ENCODE peak calls at places on chromosomes 1 and 21, in five cellular contexts. E is nephron progenitor cell, B is colonic mucosa, W is fibroblast of lung, O is endothelial cell. D is an unnamed sample.
A peak's percentile ranks its signal among the peaks of the same experiment; 100 is the strongest.

GRCh38 chr1:238592586-238592985 is 701.9 kb upstream of the ZP4 start:
- DNase-seq in E (peak; percentile 1), B (no peak), W (no peak), O (no peak), D (no peak)

GRCh38 chr1:33985166-33985565 is 121.3 kb downstream of the HMGB4 start:
- DNase-seq in E (no peak), B (no peak), W (no peak), O (no peak), D (no peak)

GRCh38 chr1:23800396-23801337 is at the start of gene GALE:
- DNase-seq in E (peak; percentile 93), B (peak; percentile 99), W (peak; percentile 94), O (peak; percentile 88), D (peak; percentile 90)

GRCh38 chr21:33127154-33127893 is 57.4 kb downstream of the OLIG1 start:
- DNase-seq in E (peak; percentile 83), B (peak; percentile 61), W (peak; percentile 75), O (peak; percentile 88), D (peak; percentile 79)

GRCh38 chr1:88935522-88936222 is 44.3 kb upstream of the GTF2B start:
- DNase-seq in E (no peak), B (no peak), W (peak; percentile 66), O (peak; percentile 15), D (no peak)

GRCh38 chr1:54465351-54465811 is 59.2 kb upstream of the SSBP3 start:
- DNase-seq in E (no peak), B (no peak), W (peak; percentile 9), O (no peak), D (no peak)

GRCh38 chr1:19349999-19350398 is 37.9 kb downstream of the SLC66A1 start:
- DNase-seq in E (no peak), B (no peak), W (no peak), O (no peak), D (no peak)

GRCh38 chr1:91245437-91245836 is 159.2 kb downstream of the HFM1 start:
- DNase-seq in E (no peak), B (no peak), W (no peak), O (no peak), D (no peak)

GRCh38 chr1:109242387-109242786 is 7.0 kb upstream of the CELSR2 start:
- DNase-seq in E (no peak), B (no peak), W (peak; percentile 31), O (no peak), D (peak; percentile 30)

GRCh38 chr1:110150330-110151174 is at the start of gene SLC6A17:
- DNase-seq in E (peak; percentile 78), B (no peak), W (peak; percentile 17), O (peak; percentile 79), D (peak; percentile 61)

GRCh38 chr1:227894306-227894721 is 53.4 kb downstream of the WNT9A start:
- DNase-seq in E (no peak), B (no peak), W (no peak), O (peak; percentile 2), D (peak; percentile 24)

GRCh38 chr1:89682630-89683029 is 49.7 kb downstream of the LRRC8C start:
- DNase-seq in E (no peak), B (no peak), W (no peak), O (no peak), D (no peak)

GRCh38 chr1:196527941-196528340 is 80.3 kb downstream of the KCNT2 start:
- DNase-seq in E (no peak), B (no peak), W (no peak), O (no peak), D (no peak)

GRCh38 chr1:24536391-24536840 is 19.5 kb upstream of the NCMAP start:
- DNase-seq in E (peak; percentile 52), B (peak; percentile 60), W (peak; percentile 69), O (no peak), D (no peak)

GRCh38 chr1:169109561-169110134 is 3.2 kb downstream of the ATP1B1 start:
- DNase-seq in E (peak; percentile 28), B (peak; percentile 90), W (peak; percentile 90), O (no peak), D (no peak)

GRCh38 chr1:94025383-94026340 is 95.3 kb downstream of the ABCA4 start:
- DNase-seq in E (peak; percentile 40), B (peak; percentile 44), W (peak; percentile 83), O (peak; percentile 53), D (no peak)

GRCh38 chr1:117655220-117655577 is 49.4 kb downstream of the TENT5C start:
- DNase-seq in E (no peak), B (no peak), W (no peak), O (no peak), D (no peak)

GRCh38 chr1:54310439-54311328 is 95.5 kb downstream of the SSBP3 start:
- DNase-seq in E (peak; percentile 72), B (peak; percentile 64), W (peak; percentile 49), O (peak; percentile 86), D (peak; percentile 86)

GRCh38 chr1:24157921-24158481 is 15.1 kb upstream of the IL22RA1 start:
- DNase-seq in E (no peak), B (no peak), W (no peak), O (no peak), D (no peak)

GRCh38 chr1:247370786-247371732 is 39.4 kb upstream of the ZNF496 start:
- DNase-seq in E (no peak), B (no peak), W (no peak), O (no peak), D (no peak)

GRCh38 chr21:34367320-34367935 is 3.6 kb downstream of the KCNE2 start:
- DNase-seq in E (peak; percentile 44), B (peak; percentile 50), W (peak; percentile 74), O (peak; percentile 33), D (peak; percentile 50)

GRCh38 chr21:42833439-42833815 is 45.9 kb downstream of the WDR4 start:
- DNase-seq in E (peak; percentile 18), B (peak; percentile 53), W (peak; percentile 6), O (peak; percentile 28), D (peak; percentile 65)

GRCh38 chr1:1752190-1752589 is 26.1 kb downstream of the NADK start:
- DNase-seq in E (no peak), B (no peak), W (no peak), O (no peak), D (no peak)

GRCh38 chr1:247373721-247374141 is 42.1 kb upstream of the ZNF496 start:
- DNase-seq in E (peak; percentile 24), B (peak; percentile 61), W (peak; percentile 36), O (peak; percentile 60), D (peak; percentile 85)

GRCh38 chr1:229843627-229844238 is 217.7 kb downstream of the URB2 start:
- DNase-seq in E (no peak), B (peak; percentile 80), W (peak; percentile 92), O (no peak), D (no peak)

GRCh38 chr1:204178487-204179281 is 12.5 kb upstream of the REN start:
- DNase-seq in E (no peak), B (no peak), W (no peak), O (no peak), D (no peak)

GRCh38 chr21:32641715-32642698 is 29.8 kb upstream of the CFAP298 start:
- DNase-seq in E (no peak), B (no peak), W (no peak), O (no peak), D (no peak)

GRCh38 chr1:205700865-205701401 is 20.6 kb upstream of the SLC45A3 start:
- DNase-seq in E (no peak), B (no peak), W (no peak), O (peak; percentile 51), D (peak; percentile 51)

DNA sequence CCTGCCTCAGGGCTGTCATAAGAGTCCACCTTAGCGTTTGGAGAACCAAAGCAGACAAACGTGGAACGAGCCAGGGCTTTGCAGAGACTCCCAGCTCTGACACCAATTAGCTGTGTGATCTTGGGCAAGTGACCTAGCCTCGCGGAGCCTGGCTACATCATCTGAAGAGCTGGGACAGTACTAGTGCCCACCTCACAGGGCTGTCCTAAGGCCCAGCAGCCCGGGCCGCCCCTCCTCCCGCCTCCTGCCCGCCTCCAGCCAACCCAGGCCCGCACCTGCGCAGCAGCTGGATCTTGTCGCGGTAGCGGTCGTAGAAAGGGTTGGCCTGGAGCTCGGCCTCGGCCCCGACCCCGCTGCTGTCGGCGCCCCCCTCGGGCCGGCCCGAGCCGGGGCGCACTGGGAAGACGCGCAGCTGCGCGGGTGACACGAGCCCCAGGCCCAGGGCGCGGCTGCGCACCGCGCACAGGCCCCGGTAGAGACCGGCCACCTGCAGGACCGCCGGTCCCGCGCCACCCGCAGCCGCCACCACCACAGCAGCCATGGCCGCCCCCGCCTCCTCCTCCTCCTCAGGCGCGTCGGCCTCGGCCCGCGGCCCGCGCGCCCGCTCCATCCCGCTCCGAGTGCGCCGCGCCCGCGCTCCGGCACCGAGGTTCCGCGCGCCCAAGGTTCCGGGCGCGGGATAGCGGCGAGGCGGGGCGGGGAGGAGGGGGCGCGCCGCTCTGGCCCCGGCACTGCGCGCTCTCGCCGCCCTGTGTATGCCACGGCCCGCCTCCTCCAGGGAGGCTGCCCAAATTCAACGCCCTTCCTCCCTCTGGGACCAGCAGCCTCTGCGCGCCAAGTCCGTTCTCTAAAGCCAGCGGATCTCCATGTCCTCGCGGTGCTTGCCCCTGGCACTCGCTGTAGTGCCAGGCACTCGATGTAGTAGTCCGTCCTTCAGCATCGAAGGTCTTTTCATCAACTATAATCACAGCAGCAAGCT is at the start of gene ATPAF1:
- DNase-seq in E (peak; percentile 80), B (peak; percentile 77), W (peak; percentile 79), O (peak; percentile 65), D (peak; percentile 91)
- TF ChIP-seq CTCF in E (no peak), B (no peak), W (no peak), O (no peak), D (no peak)

GRCh38 chr1:186325239-186325638 is 49.8 kb downstream of the TPR start:
- DNase-seq in E (no peak), B (no peak), W (peak; percentile 29), O (no peak), D (no peak)
- TF ChIP-seq CTCF in E (peak; percentile 20), B (no peak), W (peak; percentile 51), O (no peak), D (peak; percentile 57)

GRCh38 chr1:67801903-67802302 is 31.4 kb downstream of the GNG12 start:
- DNase-seq in E (no peak), B (no peak), W (no peak), O (no peak), D (no peak)

GRCh38 chr1:67803380-67804279 is 29.6 kb downstream of the GNG12 start:
- DNase-seq in E (no peak), B (no peak), W (peak; percentile 74), O (no peak), D (no peak)

GRCh38 chr1:67807282-67807681 is 26.0 kb downstream of the GNG12 start:
- DNase-seq in E (no peak), B (no peak), W (no peak), O (no peak), D (no peak)

GRCh38 chr1:67802565-67802964 is 30.7 kb downstream of the GNG12 start:
- DNase-seq in E (no peak), B (no peak), W (no peak), O (no peak), D (no peak)

GRCh38 chr1:67804710-67805109 is 28.6 kb downstream of the GNG12 start:
- DNase-seq in E (no peak), B (no peak), W (no peak), O (no peak), D (no peak)
- TF ChIP-seq CTCF in E (no peak), B (no peak), W (no peak), O (peak; percentile 12), D (peak; percentile 48)

GRCh38 chr1:28235746-28236655 is at the start of gene ATP5IF1:
- DNase-seq in E (peak; percentile 92), B (peak; percentile 97), W (peak; percentile 98), O (peak; percentile 92), D (peak; percentile 98)
- TF ChIP-seq CTCF in E (no peak), B (no peak), W (no peak), O (no peak), D (no peak)

D was measured in H9.